ENCODE peak calls at places on chromosomes 12 and 14, in nine cellular contexts. X, I, R, H, L, B, G, M and W are unnamed samples.

GRCh38 chr14:21498540-21499526 is 12.3 kb downstream of the METTL3 start:
- DNase-seq in G (peak), H (peak), R (no peak), B (peak), L (no peak), M (peak), I (no peak), X (peak), W (no peak)

GRCh38 chr14:64708148-64709004 is 4.2 kb downstream of the PLEKHG3 start:
- DNase-seq in L (no peak), H (peak), G (no peak), B (no peak), R (no peak), I (peak), M (peak), X (no peak), W (no peak)

GRCh38 chr12:92297932-92298681 is 152.5 kb upstream of the BTG1 start:
- DNase-seq in R (no peak), X (peak), B (peak), G (no peak), L (peak), I (no peak), M (peak), H (peak), W (peak)

GRCh38 chr12:105721051-105721825 is 390.7 kb downstream of the C12orf75 start:
- DNase-seq in R (no peak), G (no peak), H (no peak), B (no peak), I (no peak), L (no peak), M (no peak), X (peak), W (no peak)

GRCh38 chr14:34501997-34502396 is 37.5 kb downstream of the EAPP start:
- DNase-seq in X (peak), R (no peak), B (no peak), I (no peak), M (peak), L (no peak), G (no peak), H (no peak), W (no peak)

GRCh38 chr12:31482816-31483215 is 108.1 kb downstream of the DENND5B start:
- DNase-seq in B (no peak), I (no peak), M (peak), R (no peak), L (no peak), G (no peak), X (peak), H (peak), W (no peak)

GRCh38 chr12:124053855-124054254 is 80.8 kb downstream of the ZNF664 start:
- DNase-seq in B (peak), H (peak), L (peak), G (peak), X (peak), M (peak), R (peak), I (no peak), W (peak)

GRCh38 chr12:3972576-3972975 is 99.4 kb upstream of the PARP11 start:
- DNase-seq in X (no peak), G (no peak), M (no peak), I (peak), B (no peak), H (no peak), L (no peak), R (no peak), W (no peak)

GRCh38 chr14:99757331-99758070 is 35.7 kb upstream of the EML1 start:
- DNase-seq in L (no peak), I (no peak), B (peak), G (no peak), X (peak), R (no peak), H (peak), M (peak), W (peak)

GRCh38 chr14:37270629-37271028 is 72.9 kb downstream of the MIPOL1 start:
- DNase-seq in X (no peak), I (no peak), L (no peak), M (no peak), R (no peak), H (no peak), B (no peak), G (no peak), W (no peak)

GRCh38 chr12:68449196-68449595 is 117.0 kb upstream of the MDM1 start:
- DNase-seq in L (no peak), I (no peak), B (no peak), H (no peak), R (no peak), G (no peak), X (no peak), M (no peak), W (no peak)

GRCh38 chr12:32265461-32265860 is 133.9 kb upstream of the FGD4 start:
- DNase-seq in B (no peak), I (no peak), R (no peak), G (no peak), H (no peak), L (no peak), M (no peak), X (no peak), W (no peak)

GRCh38 chr12:10130042-10130441 is at the start of gene CLEC7A:
- DNase-seq in L (no peak), R (no peak), I (no peak), G (no peak), M (no peak), B (no peak), H (no peak), X (no peak), W (no peak)

GRCh38 chr12:11778703-11779102 is 129.2 kb downstream of the ETV6 start:
- DNase-seq in X (no peak), B (no peak), I (no peak), R (no peak), H (no peak), L (no peak), G (no peak), M (no peak), W (no peak)

GRCh38 chr14:99729991-99730875 is 46.1 kb downstream of the CYP46A1 start:
- DNase-seq in R (peak), H (peak), B (peak), M (peak), X (peak), L (peak), G (no peak), I (peak), W (no peak)

GRCh38 chr14:31263485-31264133 is 56.0 kb upstream of the HECTD1 start:
- DNase-seq in R (peak), G (peak), I (no peak), B (peak), L (peak), M (peak), H (peak), X (peak), W (peak)

GRCh38 chr14:54818201-54819133 is 84.2 kb downstream of the GCH1 start:
- DNase-seq in B (peak), L (no peak), G (no peak), I (no peak), R (no peak), M (peak), X (peak), H (peak), W (no peak)

GRCh38 chr12:40170593-40170992 is 54.2 kb upstream of the LRRK2 start:
- DNase-seq in I (no peak), R (no peak), X (no peak), G (no peak), B (no peak), H (peak), M (no peak), L (no peak), W (no peak)

GRCh38 chr14:38837333-38838048 is 265.5 kb downstream of the SEC23A start:
- DNase-seq in B (no peak), H (no peak), X (no peak), I (no peak), M (no peak), L (no peak), G (no peak), R (no peak), W (no peak)

GRCh38 chr12:1474567-1475153 is 119.7 kb downstream of the FBXL14 start:
- DNase-seq in L (no peak), M (peak), B (peak), H (peak), R (no peak), X (peak), G (peak), I (no peak), W (peak)